ENCODE peak calls at places on chromosomes 16 and 17, in eight cellular contexts. Z is tibial nerve, B is K562, G is A549, F is transverse colon, I is GM12878, K is ovary, M is stomach. T is an unnamed sample.
A peak's percentile ranks its signal among the peaks of the same experiment; 100 is the strongest.

GRCh38 chr17:34842235-34842634 is 119.0 kb downstream of the CCT6B start:
- DNase-seq in K (no peak), I (no peak), Z (no peak), B (no peak), F (no peak), G (no peak), M (no peak), T (no peak)

GRCh38 chr17:65231662-65232335 is 94.6 kb downstream of the RGS9 start:
- DNase-seq in M (peak; percentile 37), G (peak; percentile 76), I (peak; percentile 12), Z (no peak), B (peak; percentile 75), K (no peak), F (peak; percentile 45), T (no peak)

GRCh38 chr16:84220851-84221250 is 19.0 kb downstream of the KCNG4 start:
- DNase-seq in I (no peak), Z (no peak), F (no peak), M (no peak), G (no peak), B (no peak), K (no peak), T (no peak)

GRCh38 chr17:44599298-44600175 is 42.3 kb downstream of the FZD2 start:
- DNase-seq in Z (peak; percentile 38), I (no peak), K (peak; percentile 90), F (peak; percentile 23), M (peak; percentile 43), B (peak; percentile 47), G (peak; percentile 93), T (no peak)

GRCh38 chr16:27175888-27176287 is 27.4 kb upstream of the KDM8 start:
- DNase-seq in F (no peak), K (no peak), B (peak; percentile 41), M (no peak), Z (no peak), G (peak; percentile 37), I (no peak), T (no peak)

GRCh38 chr17:6035801-6036394 is 34.3 kb upstream of the WSCD1 start:
- DNase-seq in K (no peak), Z (no peak), I (no peak), F (no peak), G (no peak), M (no peak), B (no peak), T (no peak)

GRCh38 chr17:27502526-27503324 is 46.5 kb downstream of the KSR1 start:
- DNase-seq in B (no peak), Z (no peak), M (no peak), K (peak; percentile 73), G (no peak), I (no peak), F (no peak), T (no peak)

GRCh38 chr17:78766743-78767294 is 15.3 kb downstream of the CYTH1 start:
- DNase-seq in M (no peak), F (no peak), K (no peak), G (no peak), Z (no peak), B (no peak), I (no peak), T (no peak)

GRCh38 chr16:49653577-49653976 is 202.3 kb downstream of the ZNF423 start:
- DNase-seq in B (no peak), F (no peak), Z (no peak), G (no peak), I (no peak), K (no peak), M (no peak), T (no peak)

GRCh38 chr17:4204190-4204589 is 59.6 kb downstream of the ANKFY1 start:
- DNase-seq in M (no peak), B (no peak), G (no peak), I (no peak), K (no peak), Z (no peak), F (no peak), T (no peak)

GRCh38 chr16:27326738-27327585 is 13.2 kb downstream of the IL4R start:
- DNase-seq in K (peak; percentile 50), F (peak; percentile 77), G (peak; percentile 81), M (peak; percentile 71), I (no peak), B (no peak), Z (peak; percentile 51), T (peak; percentile 98)

GRCh38 chr16:85881436-85881835 is 17.5 kb upstream of the IRF8 start:
- DNase-seq in M (no peak), F (no peak), Z (no peak), B (no peak), K (no peak), G (no peak), I (no peak), T (no peak)

GRCh38 chr17:72605543-72605942 is 484.7 kb downstream of the SOX9 start:
- DNase-seq in B (no peak), I (no peak), G (no peak), M (no peak), K (no peak), F (no peak), Z (no peak), T (no peak)

GRCh38 chr16:29321000-29321393 is 85.5 kb downstream of the NPIPB11 start:
- DNase-seq in G (no peak), M (no peak), K (no peak), F (no peak), I (no peak), Z (no peak), B (no peak), T (no peak)

GRCh38 chr17:28989028-28989427 is 16.8 kb downstream of the SEZ6 start:
- DNase-seq in Z (no peak), K (no peak), F (no peak), I (no peak), G (no peak), B (no peak), M (no peak), T (no peak)

GRCh38 chr17:17228521-17229279 is 8.3 kb downstream of the FLCN start:
- DNase-seq in K (no peak), G (no peak), Z (no peak), M (no peak), I (no peak), F (no peak), B (no peak), T (no peak)
- H3K27ac ChIP-seq in K (no peak overlapping the region), G (no peak overlapping the region), Z (no peak overlapping the region), M (peak overlapping the region; percentile 17), I (no peak overlapping the region), F (no peak overlapping the region), B (no peak overlapping the region), T (no peak overlapping the region)

DNA sequence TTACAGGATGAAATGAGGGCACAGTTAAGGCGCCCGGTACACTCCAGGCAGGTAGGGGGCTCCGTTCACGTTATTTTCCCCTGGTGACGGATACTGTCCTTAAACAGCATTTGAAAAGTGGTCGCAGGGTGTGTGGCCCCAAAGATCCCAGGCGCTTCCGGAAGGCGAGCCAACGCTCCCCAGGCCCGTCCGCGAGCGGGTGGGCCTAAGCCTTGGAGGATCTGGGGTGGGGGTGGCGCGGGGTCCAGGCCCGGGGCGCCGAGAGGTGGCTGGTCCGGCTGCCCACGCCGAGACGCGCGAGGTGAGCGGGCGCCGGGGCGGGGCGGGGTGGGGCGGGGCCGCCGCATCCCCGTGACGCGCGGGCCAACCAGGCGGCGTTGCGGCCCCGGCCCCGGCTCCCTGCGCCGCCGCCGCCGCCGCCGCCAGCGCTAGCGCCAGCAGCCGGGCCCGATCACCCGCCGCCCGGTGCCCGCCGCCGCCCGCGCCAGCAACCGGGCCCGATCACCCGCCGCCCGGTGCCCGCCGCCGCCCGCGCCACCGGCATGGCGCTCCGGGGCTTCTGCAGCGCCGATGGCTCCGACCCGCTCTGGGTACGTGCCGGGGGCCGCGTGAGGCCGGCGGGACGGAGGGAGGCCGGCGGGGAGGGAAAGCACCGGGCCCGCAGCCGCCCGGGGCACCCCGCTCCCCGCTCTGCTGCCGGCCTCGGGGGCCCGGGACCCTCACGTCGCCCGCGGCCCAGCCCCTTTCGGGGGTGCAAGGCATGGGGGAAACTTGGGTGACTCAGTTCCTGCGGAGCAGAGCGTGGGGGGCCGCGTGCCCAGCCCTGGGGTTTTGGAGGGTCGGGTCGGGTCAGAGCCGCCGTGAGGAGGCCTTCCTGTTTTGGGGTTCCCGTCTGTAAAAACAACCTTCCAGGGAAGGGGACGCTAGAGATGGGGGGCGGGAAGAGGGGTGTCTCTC is at the start of gene ABCC1:
- DNase-seq in M (peak; percentile 57), G (peak; percentile 65), Z (no peak), I (no peak), F (peak; percentile 57), B (peak; percentile 71), K (peak; percentile 64), T (no peak)
- TF ChIP-seq POLR2A in M (no peak), G (peak; percentile 28), Z (peak; percentile 17), I (peak; percentile 48), F (no peak), B (peak; percentile 49), K (no peak), T (no peak)

GRCh38 chr17:66889480-66890230 is 54.7 kb downstream of the CACNG5 start:
- DNase-seq in B (no peak), F (no peak), G (no peak), K (no peak), M (no peak), Z (no peak), I (no peak), T (no peak)

GRCh38 chr17:66893382-66893781 is 58.5 kb downstream of the CACNG5 start:
- DNase-seq in F (no peak), M (no peak), K (no peak), I (no peak), G (no peak), B (no peak), Z (no peak), T (no peak)

GRCh38 chr17:66893863-66894262 is 58.9 kb downstream of the CACNG5 start:
- DNase-seq in G (no peak), I (no peak), K (no peak), M (no peak), B (no peak), F (no peak), Z (no peak), T (no peak)

GRCh38 chr17:66897141-66897540 is 62.2 kb downstream of the CACNG5 start:
- DNase-seq in K (no peak), B (no peak), F (no peak), G (no peak), I (no peak), Z (no peak), M (no peak), T (no peak)

DNA sequence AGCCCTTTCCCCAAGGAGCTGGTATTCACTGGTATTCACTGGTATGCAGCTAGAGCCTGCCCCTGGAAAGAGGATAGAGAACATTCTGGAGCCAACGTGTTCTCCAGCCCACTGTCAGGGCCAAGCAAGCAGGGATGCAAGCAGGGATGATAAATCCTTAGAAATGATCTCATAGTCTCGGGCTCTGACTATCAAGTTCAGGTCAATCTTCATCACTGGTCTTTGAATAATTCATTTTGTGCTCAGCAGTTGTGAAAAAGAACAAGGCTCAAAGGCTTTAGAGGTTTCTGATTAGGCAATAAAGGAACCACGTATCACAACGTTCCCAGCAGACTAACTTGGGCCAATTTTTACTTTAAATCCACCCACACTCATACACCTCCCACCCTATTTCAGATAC is 57.4 kb downstream of the CACNG5 start:
- DNase-seq in B (no peak), I (no peak), K (no peak), G (no peak), F (no peak), M (no peak), Z (no peak), T (no peak)
- TF ChIP-seq EP300 in B (no peak), I (no peak), K (no peak), G (no peak), F (no peak), M (no peak), Z (no peak), T (no peak)

DNA sequence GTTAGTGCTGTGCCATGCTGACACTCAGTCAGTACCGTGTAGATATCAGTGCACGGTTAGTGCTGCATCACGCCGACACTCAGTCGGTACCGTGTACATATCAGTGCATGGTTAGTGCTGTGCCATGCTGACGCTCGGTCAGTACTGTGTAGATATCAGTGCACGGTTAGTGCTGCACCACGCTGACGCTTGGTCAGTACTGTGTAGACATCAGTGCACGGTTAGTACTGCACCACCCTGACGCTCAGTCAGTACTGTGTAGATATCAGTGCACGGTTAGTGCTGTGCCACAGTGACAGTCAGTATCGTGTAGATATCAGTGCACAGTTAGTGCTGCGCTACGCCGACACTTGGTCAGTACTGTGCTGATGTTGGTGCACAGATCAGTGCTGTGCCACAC is 102.8 kb upstream of the ZNF469 start:
- DNase-seq in B (no peak), K (no peak), I (no peak), M (no peak), Z (no peak), F (no peak), G (no peak), T (no peak)
- H3K27ac ChIP-seq in B (no peak overlapping the region), K (no peak overlapping the region), I (no peak overlapping the region), M (no peak overlapping the region), Z (no peak overlapping the region), F (no peak overlapping the region), G (no peak overlapping the region), T (no peak overlapping the region)